ENCODE peak calls at places on chromosomes 13 and 19, in six cellular contexts. A is AG04450, E is heart right ventricle, I is upper lobe of right lung, Z is stomach, L is cardiac muscle cell. F is an unnamed sample.

GRCh38 chr13:30585748-30586262 is 31.9 kb upstream of the USPL1 start:
- DNase-seq in A (peak; percentile 55), E (no peak), I (no peak), Z (no peak), L (peak; percentile 84), F (peak; percentile 69)

GRCh38 chr13:48252176-48252575 is 19.2 kb downstream of the ITM2B start:
- DNase-seq in A (no peak), E (no peak), I (no peak), Z (no peak), L (no peak), F (no peak)

GRCh38 chr19:19348266-19348665 is 27.6 kb downstream of the MAU2 start:
- DNase-seq in A (no peak), E (no peak), I (no peak), Z (no peak), L (no peak), F (no peak)

GRCh38 chr19:3683866-3684816 is 16.1 kb downstream of the PIP5K1C start:
- DNase-seq in A (no peak), E (no peak), I (no peak), Z (no peak), L (peak; percentile 61), F (peak; percentile 39)

GRCh38 chr13:107590556-107590955 is 624.8 kb downstream of the LIG4 start:
- DNase-seq in A (no peak), E (no peak), I (no peak), Z (no peak), L (no peak), F (no peak)

GRCh38 chr19:11657307-11657706 is 60.0 kb downstream of the ZNF627 start:
- DNase-seq in A (no peak), E (no peak), I (no peak), Z (no peak), L (peak; percentile 4), F (no peak)

GRCh38 chr13:39767791-39768564 is 112.5 kb downstream of the COG6 start:
- DNase-seq in A (no peak), E (no peak), I (no peak), Z (no peak), L (no peak), F (no peak)

GRCh38 chr19:14073925-14074838 is 1.6 kb downstream of the MISP3 start:
- DNase-seq in A (no peak), E (no peak), I (peak; percentile 69), Z (peak; percentile 66), L (no peak), F (no peak)

GRCh38 chr13:80823472-80823871 is 482.5 kb upstream of the SPRY2 start:
- DNase-seq in A (no peak), E (no peak), I (no peak), Z (no peak), L (no peak), F (peak; percentile 16)

GRCh38 chr19:57651654-57651996 is 17.1 kb upstream of the ZSCAN4 start:
- DNase-seq in A (no peak), E (no peak), I (no peak), Z (no peak), L (no peak), F (no peak)

GRCh38 chr19:16447015-16447384 is 24.8 kb downstream of the EPS15L1 start:
- DNase-seq in A (peak; percentile 70), E (peak; percentile 70), I (peak; percentile 90), Z (peak; percentile 83), L (peak; percentile 96), F (peak; percentile 86)

GRCh38 chr19:35991731-35992450 is 3.1 kb upstream of the SDHAF1 start:
- DNase-seq in A (no peak), E (no peak), I (no peak), Z (no peak), L (peak; percentile 51), F (peak; percentile 33)

GRCh38 chr13:84821261-84821660 is 939.0 kb upstream of the SLITRK1 start:
- DNase-seq in A (no peak), E (no peak), I (no peak), Z (no peak), L (no peak), F (no peak)

GRCh38 chr13:31452525-31452924 is 252.8 kb downstream of the B3GLCT start:
- DNase-seq in A (no peak), E (no peak), I (no peak), Z (no peak), L (no peak), F (no peak)

GRCh38 chr19:13056052-13056660 is 46.5 kb downstream of the LYL1 start:
- DNase-seq in A (no peak), E (peak; percentile 57), I (peak; percentile 93), Z (peak; percentile 52), L (peak; percentile 86), F (peak; percentile 83)

GRCh38 chr19:43467730-43468129 is 2.3 kb upstream of the LYPD3 start:
- DNase-seq in A (no peak), E (no peak), I (no peak), Z (no peak), L (peak; percentile 50), F (peak; percentile 46)

GRCh38 chr19:17553256-17553655 is 2.2 kb upstream of the COLGALT1 start:
- DNase-seq in A (peak; percentile 79), E (peak; percentile 43), I (no peak), Z (no peak), L (peak; percentile 98), F (peak; percentile 100)

GRCh38 chr19:16078759-16079707 is 2.7 kb downstream of the TPM4 start:
- DNase-seq in A (peak; percentile 95), E (no peak), I (peak; percentile 60), Z (peak; percentile 70), L (peak; percentile 98), F (peak; percentile 98)

GRCh38 chr13:46489586-46490023 is 63.4 kb upstream of the LRCH1 start:
- DNase-seq in A (peak; percentile 7), E (no peak), I (no peak), Z (no peak), L (peak; percentile 77), F (peak; percentile 83)

GRCh38 chr13:63311587-63311986 is 1895.9 kb upstream of the PCDH20 start:
- DNase-seq in A (no peak), E (no peak), I (no peak), Z (no peak), L (no peak), F (no peak)

GRCh38 chr13:48859168-48860105 is 116.3 kb upstream of the FNDC3A start:
- DNase-seq in A (no peak), E (no peak), I (no peak), Z (no peak), L (no peak), F (no peak)

GRCh38 chr13:20121154-20121515 is 39.7 kb downstream of the GJA3 start:
- DNase-seq in A (no peak), E (no peak), I (no peak), Z (no peak), L (peak; percentile 41), F (no peak)

GRCh38 chr19:28424662-28425430 is 788.1 kb downstream of the UQCRFS1 start:
- DNase-seq in A (no peak), E (no peak), I (no peak), Z (no peak), L (peak; percentile 10), F (no peak)

GRCh38 chr19:1175020-1175419 is 952 bp upstream of the SBNO2 start:
- DNase-seq in A (no peak), E (no peak), I (no peak), Z (no peak), L (no peak), F (no peak)

GRCh38 chr19:1181606-1182005 is 7.5 kb upstream of the SBNO2 start:
- DNase-seq in A (no peak), E (no peak), I (peak; percentile 87), Z (peak; percentile 86), L (no peak), F (no peak)

GRCh38 chr19:1173160-1173844 is 766 bp downstream of the SBNO2 start:
- DNase-seq in A (no peak), E (no peak), I (peak; percentile 78), Z (no peak), L (no peak), F (no peak)

GRCh38 chr19:1173845-1174809 is at the start of gene SBNO2:
- DNase-seq in A (no peak), E (peak; percentile 93), I (peak; percentile 94), Z (peak; percentile 95), L (peak; percentile 91), F (peak; percentile 88)

GRCh38 chr19:1177322-1178114 is 3.5 kb upstream of the SBNO2 start:
- DNase-seq in A (peak; percentile 87), E (no peak), I (peak; percentile 84), Z (no peak), L (peak; percentile 94), F (peak; percentile 94)
- TF ChIP-seq CTCF in A (peak; percentile 31), E (no peak), I (peak; percentile 17), Z (no peak), L (peak; percentile 37), F (peak; percentile 49)

DNA sequence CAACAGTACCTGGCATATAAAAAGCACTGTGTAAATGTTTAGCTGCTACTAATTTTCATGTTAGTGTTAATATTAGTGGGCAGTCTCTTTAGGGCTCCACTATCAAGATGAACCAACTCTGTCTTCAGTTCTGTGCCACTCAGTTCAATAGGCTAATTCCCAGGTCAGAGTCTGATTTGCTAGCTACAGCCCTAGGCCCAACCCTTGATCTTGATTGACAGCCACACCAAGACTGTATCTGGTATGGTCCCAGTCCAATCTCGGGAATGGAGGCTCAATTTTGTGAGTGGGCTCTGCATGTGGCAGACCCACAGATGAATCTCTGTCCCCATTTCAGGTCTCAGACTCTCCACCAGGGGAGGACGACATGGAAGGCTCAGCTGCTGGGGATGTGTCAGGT is 46.1 kb downstream of the MAP4K1 start:
- DNase-seq in A (no peak), E (no peak), I (no peak), Z (no peak), L (no peak), F (no peak)
- H3K4me3 ChIP-seq in A (no peak overlapping the region), E (no peak overlapping the region), I (no peak overlapping the region), Z (no peak overlapping the region), L (no peak overlapping the region), F (no peak overlapping the region)

DNA sequence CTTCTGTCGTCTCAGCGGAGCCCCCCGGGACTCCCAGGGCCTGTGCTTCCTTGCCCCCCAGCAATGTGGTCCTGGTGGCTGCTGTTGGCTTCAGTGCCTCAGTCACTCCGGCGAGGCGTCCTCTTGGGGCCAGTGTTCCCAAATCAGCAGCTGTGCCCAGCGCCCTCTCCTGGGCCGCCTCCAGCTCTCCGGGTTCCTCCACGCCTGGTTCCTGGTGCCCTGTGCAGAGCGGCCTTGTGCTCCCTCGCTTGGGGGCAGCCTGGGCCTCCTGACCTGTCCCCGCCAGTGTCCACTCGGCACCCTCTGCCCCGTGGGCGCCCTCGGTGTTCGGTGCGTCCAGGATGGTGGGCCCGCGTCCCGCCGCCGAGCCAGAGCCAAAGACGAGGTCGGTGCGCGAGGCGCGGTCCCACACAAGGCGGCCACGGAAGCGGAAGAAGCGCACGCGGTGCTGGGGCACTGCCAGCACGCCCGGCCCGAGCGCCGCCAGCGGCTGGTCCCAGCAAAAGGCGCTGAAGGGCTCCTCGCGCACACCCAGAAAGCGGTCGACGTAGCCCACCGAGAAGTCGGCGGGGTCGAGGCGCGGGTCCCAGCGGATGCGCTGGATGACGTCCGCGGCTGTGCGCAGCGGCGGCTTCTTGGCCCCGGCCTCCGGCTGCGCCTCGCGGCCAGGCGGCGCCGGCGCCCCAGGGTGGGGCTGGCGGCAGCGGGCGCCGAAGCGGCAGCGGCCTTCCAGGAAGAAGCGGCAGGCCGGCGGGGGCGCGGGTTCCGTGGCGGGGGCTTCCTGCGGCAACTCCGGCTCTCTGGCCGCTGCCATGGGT is 656 bp downstream of the LENG9 start:
- DNase-seq in A (no peak), E (peak; percentile 77), I (peak; percentile 89), Z (peak; percentile 81), L (peak; percentile 81), F (peak; percentile 71)
- TF ChIP-seq CTCF in A (peak; percentile 7), E (peak; percentile 35), I (peak; percentile 31), Z (no peak), L (peak; percentile 25), F (peak; percentile 15)

DNA sequence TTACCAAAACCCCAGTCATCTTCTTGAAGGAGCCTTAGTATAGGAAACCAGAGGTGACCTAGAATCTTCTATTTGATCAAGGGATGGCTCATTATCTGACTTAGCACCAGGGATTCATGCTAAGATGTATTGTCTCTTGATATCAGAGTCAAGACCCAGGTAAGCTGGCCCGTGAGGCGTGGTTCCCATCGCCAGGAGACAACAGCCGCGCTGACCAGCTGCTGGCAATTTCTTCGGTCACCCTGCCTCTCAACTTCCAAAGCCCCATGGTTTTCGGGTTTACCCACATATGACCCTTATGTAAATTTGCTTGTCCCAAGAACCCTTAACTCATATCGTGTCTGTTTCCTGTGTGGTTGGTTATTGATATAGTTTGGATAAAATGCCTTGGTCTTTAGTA is 77.7 kb upstream of the VSTM2B start:
- DNase-seq in A (no peak), E (no peak), I (no peak), Z (no peak), L (no peak), F (no peak)
- H3K4me3 ChIP-seq in A (no peak overlapping the region), E (no peak overlapping the region), I (no peak overlapping the region), Z (no peak overlapping the region), L (no peak overlapping the region), F (no peak overlapping the region)